ENCODE peak calls at places on chromosomes 7 and 10, in five cellular contexts. R, M, T, L and D are unnamed samples.
A peak's percentile ranks its signal among the peaks of the same experiment; 100 is the strongest.

GRCh38 chr10:125768217-125768616 is 7.4 kb downstream of the MMP21 start:
- DNase-seq in T (no peak), L (peak; percentile 8), R (peak; percentile 25), M (no peak), D (no peak)

GRCh38 chr10:63072951-63073350 is 60.2 kb upstream of the NRBF2 start:
- DNase-seq in M (peak; percentile 73), R (no peak), T (no peak), L (no peak), D (no peak)

GRCh38 chr10:23065549-23065948 is 29.8 kb upstream of the MSRB2 start:
- DNase-seq in R (peak; percentile 59), T (peak; percentile 53), M (peak; percentile 80), L (peak; percentile 8), D (no peak)

GRCh38 chr10:52883996-52884871 is 111.7 kb upstream of the MBL2 start:
- DNase-seq in L (no peak), R (peak; percentile 81), T (peak; percentile 71), M (peak; percentile 83), D (no peak)

GRCh38 chr7:39507866-39508551 is 58.2 kb upstream of the YAE1 start:
- DNase-seq in L (no peak), R (no peak), M (no peak), T (no peak), D (no peak)

GRCh38 chr10:23556727-23557440 is 118.0 kb downstream of the OTUD1 start:
- DNase-seq in T (peak; percentile 7), L (peak; percentile 57), M (no peak), R (peak; percentile 41), D (no peak)

GRCh38 chr7:56105508-56105907 is 768 bp downstream of the CHCHD2 start:
- DNase-seq in L (peak; percentile 42), T (peak; percentile 77), M (no peak), R (peak; percentile 33), D (no peak)

GRCh38 chr10:73577788-73578187 is 13.4 kb downstream of the USP54 start:
- DNase-seq in M (peak; percentile 94), R (no peak), L (no peak), T (no peak), D (no peak)

GRCh38 chr7:132028144-132028920 is 471.9 kb upstream of the PODXL start:
- DNase-seq in L (no peak), T (no peak), M (no peak), R (peak; percentile 73), D (no peak)

GRCh38 chr10:26438534-26439269 is 561 bp downstream of the APBB1IP start:
- DNase-seq in L (no peak), T (no peak), M (no peak), R (no peak), D (peak; percentile 41)

GRCh38 chr10:18666810-18667209 is 7.6 kb downstream of the ARL5B start:
- DNase-seq in T (no peak), L (no peak), R (peak; percentile 87), M (no peak), D (no peak)

GRCh38 chr10:63137306-63137705 is 4.2 kb downstream of the NRBF2 start:
- DNase-seq in R (no peak), M (no peak), T (peak; percentile 44), L (no peak), D (no peak)

GRCh38 chr7:140260767-140261486 is 84.1 kb upstream of the KDM7A start:
- DNase-seq in M (no peak), R (no peak), L (no peak), T (no peak), D (no peak)

GRCh38 chr7:10973942-10974716 is 457 bp downstream of the PHF14 start:
- DNase-seq in M (no peak), T (peak; percentile 36), R (peak; percentile 34), L (peak; percentile 8), D (no peak)

GRCh38 chr7:46696741-46697140 is 775.7 kb upstream of the IGFBP3 start:
- DNase-seq in M (no peak), T (no peak), R (no peak), L (no peak), D (no peak)

DNA sequence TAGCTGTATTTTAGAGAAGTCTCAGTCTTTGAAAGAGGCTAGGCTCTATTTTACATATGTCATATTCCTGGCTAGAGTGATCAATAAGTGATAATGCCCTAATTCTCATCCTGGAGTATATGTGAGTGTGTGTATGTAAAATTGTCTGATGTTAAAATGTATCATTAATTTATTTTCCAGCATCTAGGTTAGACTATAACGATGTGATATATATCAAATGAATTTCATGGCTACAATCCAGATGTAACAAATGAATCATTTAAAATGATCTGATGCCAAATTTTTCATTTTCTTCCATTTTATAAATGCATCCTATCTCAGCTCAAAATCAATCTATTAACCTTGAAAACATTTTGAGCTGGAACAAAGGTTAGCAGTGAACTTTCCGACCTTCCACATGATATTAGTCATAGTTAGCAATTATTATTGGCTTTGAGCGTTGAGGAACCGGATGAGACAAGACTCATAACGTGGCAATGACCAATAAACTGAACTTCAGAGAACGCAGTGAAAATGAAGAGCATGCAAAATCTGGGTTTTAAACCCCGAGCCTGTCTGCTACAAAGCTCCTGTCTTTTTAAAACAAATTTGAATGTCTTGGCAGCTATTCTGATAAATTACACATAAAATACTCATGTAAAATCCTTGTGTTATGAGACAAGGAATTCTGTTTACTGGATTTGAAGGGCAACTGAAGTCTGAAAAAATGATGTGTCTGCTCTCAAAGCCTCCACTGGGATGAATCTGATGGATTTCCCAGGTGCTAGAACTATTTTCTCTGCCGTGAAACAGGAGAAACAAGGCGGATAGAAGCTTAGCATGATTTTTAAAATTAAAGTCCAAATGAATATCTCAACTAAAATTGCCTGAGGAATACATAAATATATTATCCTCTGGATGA is 74.6 kb upstream of the ITGB1 start:
- DNase-seq in L (no peak), R (peak; percentile 75), M (no peak), T (peak; percentile 65), D (no peak)
- TF ChIP-seq CTCF in L (no peak), R (no peak), M (no peak), T (no peak), D (no peak)

GRCh38 chr10:86178401-86179142 is 188.0 kb downstream of the GRID1 start:
- DNase-seq in L (no peak), T (no peak), M (no peak), R (peak; percentile 36), D (no peak)
- TF ChIP-seq CTCF in L (peak; percentile 6), T (peak; percentile 20), M (no peak), R (no peak), D (peak; percentile 32)

DNA sequence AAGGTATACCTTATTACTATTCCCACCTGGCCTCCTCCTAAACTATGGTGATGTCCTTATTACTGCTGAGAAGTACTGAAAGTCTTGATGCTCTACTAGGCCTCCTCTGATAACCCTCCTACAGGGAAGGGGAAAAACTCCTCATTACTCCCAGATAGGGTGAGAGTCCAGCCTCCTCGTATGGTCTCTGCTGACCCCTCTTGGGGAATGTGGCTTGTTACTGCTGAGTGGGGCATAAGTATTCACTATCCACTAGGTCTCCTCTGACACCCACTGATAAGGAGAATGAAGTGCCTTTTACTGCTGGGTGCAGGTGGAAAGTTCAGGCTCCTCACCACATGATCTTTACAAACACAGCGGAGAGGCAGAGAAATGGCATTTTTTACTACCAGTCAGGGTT is 222.9 kb downstream of the CHRM2 start:
- DNase-seq in T (peak; percentile 20), L (no peak), M (no peak), R (no peak), D (no peak)
- TF ChIP-seq CTCF in T (peak; percentile 77), L (peak; percentile 20), M (no peak), R (no peak), D (no peak)

GRCh38 chr10:48406204-48406603 is 99.7 kb downstream of the MAPK8 start:
- DNase-seq in R (peak; percentile 63), L (no peak), M (no peak), T (peak; percentile 23), D (no peak)
- TF ChIP-seq CTCF in R (no peak), L (no peak), M (no peak), T (peak; percentile 36), D (no peak)

GRCh38 chr10:69383485-69384089 is 33.1 kb downstream of the TACR2 start:
- DNase-seq in T (peak; percentile 32), M (no peak), R (no peak), L (no peak), D (no peak)
- TF ChIP-seq CTCF in T (peak; percentile 36), M (no peak), R (no peak), L (peak; percentile 39), D (no peak)

DNA sequence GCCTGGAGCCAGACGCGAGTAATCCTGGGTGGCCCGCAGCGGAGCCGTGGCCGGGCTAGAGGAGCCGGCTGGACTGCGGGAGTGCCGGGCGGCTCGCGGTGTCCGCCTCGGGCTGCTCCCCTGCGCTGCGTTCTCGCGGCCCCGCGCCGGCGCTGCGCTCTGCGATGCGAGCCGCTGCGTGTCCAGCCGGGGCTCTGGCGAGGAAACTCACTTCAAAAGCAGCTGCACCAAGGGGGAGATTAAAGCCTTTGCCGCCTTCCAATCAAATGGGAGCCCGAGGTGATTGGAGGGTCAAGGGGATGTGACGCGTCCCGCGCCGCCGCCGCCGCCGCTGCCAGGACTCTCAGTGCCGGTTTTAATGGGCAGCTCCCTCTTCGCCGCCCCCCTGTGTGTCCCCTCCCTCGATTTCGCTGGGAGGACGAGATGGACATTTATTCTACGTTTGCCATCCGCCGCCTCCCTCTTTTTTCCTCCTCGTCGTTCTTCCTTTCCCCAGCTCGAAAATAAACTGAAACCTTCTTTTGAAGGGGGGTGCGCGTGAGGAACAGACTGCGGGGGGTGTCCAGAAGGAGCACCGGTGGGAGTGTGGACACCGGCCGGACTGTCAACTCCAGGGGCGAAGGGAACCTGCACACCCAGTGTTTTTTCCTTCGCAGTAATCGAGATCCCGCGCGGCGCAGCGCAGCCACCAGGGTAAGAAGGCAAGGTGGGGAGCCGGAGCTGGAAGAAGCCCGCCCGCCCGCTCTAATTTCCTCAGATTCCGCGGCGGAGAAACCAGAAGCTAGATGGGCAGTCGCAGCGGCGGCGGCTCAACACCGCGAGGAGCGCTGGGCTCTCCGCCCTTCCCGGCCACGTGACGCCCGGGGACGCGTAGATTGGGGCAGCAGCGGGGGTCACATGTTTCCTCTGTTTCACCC is at the start of gene ZNF503:
- DNase-seq in T (peak; percentile 95), L (peak; percentile 97), M (peak; percentile 97), R (peak; percentile 97), D (peak; percentile 96)
- TF ChIP-seq CTCF in T (peak; percentile 59), L (peak; percentile 13), M (peak; percentile 49), R (no peak), D (peak; percentile 9)

GRCh38 chr10:93352638-93353383 is 129.3 kb downstream of the MYOF start:
- DNase-seq in L (no peak), R (peak; percentile 55), M (no peak), T (peak; percentile 47), D (no peak)
- TF ChIP-seq CTCF in L (peak; percentile 41), R (peak; percentile 62), M (peak; percentile 62), T (peak; percentile 22), D (peak; percentile 99)

GRCh38 chr7:79646278-79646677 is 192.8 kb upstream of the MAGI2 start:
- DNase-seq in L (no peak), T (no peak), M (no peak), R (no peak), D (no peak)
- TF ChIP-seq CTCF in L (no peak), T (no peak), M (no peak), R (no peak), D (no peak)

GRCh38 chr10:71878327-71879034 is 27.4 kb upstream of the PSAP start:
- DNase-seq in R (no peak), L (no peak), T (no peak), M (no peak), D (no peak)
- TF ChIP-seq CTCF in R (no peak), L (no peak), T (no peak), M (no peak), D (no peak)